ENCODE peak calls at places on chromosome X, in ten cellular contexts. F, U, L, V, D, Q, R, W, K and G are unnamed samples.

GRCh38 chrX:151726751-151727150 is 7.8 kb upstream of the CNGA2 start:
- DNase-seq in F (no peak), U (no peak), L (no peak), V (no peak), D (no peak), Q (no peak), R (no peak), W (no peak), K (no peak), G (no peak)

GRCh38 chrX:53284684-53285447 is 3.5 kb upstream of the IQSEC2 start:
- DNase-seq in F (no peak), U (peak; percentile 59), L (no peak), V (peak; percentile 31), D (peak; percentile 1), Q (no peak), R (peak; percentile 90), W (peak; percentile 73), K (peak; percentile 89), G (peak; percentile 64)

GRCh38 chrX:21375795-21376069 is 1.5 kb downstream of the CNKSR2 start:
- DNase-seq in F (no peak), U (peak; percentile 15), L (no peak), V (no peak), D (no peak), Q (no peak), R (peak; percentile 48), W (no peak), K (peak; percentile 56), G (no peak)

GRCh38 chrX:41082783-41083182 is 2.5 kb upstream of the USP9X start:
- DNase-seq in F (no peak), U (no peak), L (no peak), V (no peak), D (no peak), Q (no peak), R (no peak), W (no peak), K (no peak), G (no peak)

GRCh38 chrX:45142185-45142584 is 58.5 kb downstream of the DIPK2B start:
- DNase-seq in F (no peak), U (no peak), L (peak; percentile 16), V (no peak), D (no peak), Q (no peak), R (no peak), W (no peak), K (no peak), G (no peak)

GRCh38 chrX:152072236-152072635 is 66.1 kb downstream of the MAGEA10 start:
- DNase-seq in F (peak; percentile 82), U (no peak), L (peak; percentile 44), V (no peak), D (no peak), Q (no peak), R (no peak), W (peak; percentile 51), K (no peak), G (no peak)

GRCh38 chrX:151323054-151323453 is 74.0 kb upstream of the VMA21 start:
- DNase-seq in F (no peak), U (no peak), L (no peak), V (no peak), D (no peak), Q (no peak), R (no peak), W (no peak), K (no peak), G (no peak)

GRCh38 chrX:55099162-55099561 is 10.3 kb downstream of the PAGE2 start:
- DNase-seq in F (no peak), U (no peak), L (no peak), V (no peak), D (no peak), Q (no peak), R (no peak), W (no peak), K (no peak), G (no peak)

GRCh38 chrX:113260474-113260873 is 419.8 kb upstream of the AMOT start:
- DNase-seq in F (peak; percentile 5), U (no peak), L (no peak), V (no peak), D (no peak), Q (no peak), R (peak; percentile 64), W (no peak), K (peak; percentile 23), G (no peak)

GRCh38 chrX:120463241-120463640 is 5.9 kb downstream of the LAMP2 start:
- DNase-seq in F (peak; percentile 83), U (no peak), L (no peak), V (no peak), D (no peak), Q (no peak), R (no peak), W (peak; percentile 12), K (no peak), G (no peak)

GRCh38 chrX:129831486-129831885 is 12.2 kb downstream of the ZDHHC9 start:
- DNase-seq in F (no peak), U (no peak), L (no peak), V (no peak), D (peak; percentile 1), Q (no peak), R (no peak), W (no peak), K (no peak), G (no peak)

GRCh38 chrX:107700802-107701201 is 72.5 kb downstream of the PRPS1 start:
- DNase-seq in F (no peak), U (no peak), L (no peak), V (no peak), D (no peak), Q (no peak), R (no peak), W (no peak), K (no peak), G (no peak)

GRCh38 chrX:153931748-153932147 is 3.1 kb downstream of the NAA10 start:
- DNase-seq in F (no peak), U (no peak), L (no peak), V (no peak), D (no peak), Q (no peak), R (no peak), W (no peak), K (no peak), G (no peak)

GRCh38 chrX:147927220-147927619 is 15.5 kb downstream of the FMR1 start:
- DNase-seq in F (no peak), U (no peak), L (no peak), V (no peak), D (no peak), Q (no peak), R (no peak), W (no peak), K (no peak), G (no peak)

GRCh38 chrX:115940888-115941332 is 229.6 kb upstream of the AGTR2 start:
- DNase-seq in F (peak; percentile 19), U (peak; percentile 91), L (peak; percentile 46), V (no peak), D (no peak), Q (no peak), R (peak; percentile 83), W (peak; percentile 81), K (peak; percentile 79), G (peak; percentile 91)

GRCh38 chrX:104307341-104307740 is 52.6 kb upstream of the ESX1 start:
- DNase-seq in F (peak; percentile 36), U (no peak), L (no peak), V (no peak), D (no peak), Q (no peak), R (no peak), W (peak; percentile 27), K (no peak), G (no peak)

GRCh38 chrX:71958281-71958675 is 47.6 kb downstream of the NHSL2 start:
- DNase-seq in F (no peak), U (no peak), L (no peak), V (no peak), D (no peak), Q (no peak), R (no peak), W (no peak), K (no peak), G (no peak)

GRCh38 chrX:81259008-81259713 is 57.3 kb downstream of the SH3BGRL start:
- DNase-seq in F (peak; percentile 52), U (no peak), L (no peak), V (no peak), D (no peak), Q (no peak), R (no peak), W (no peak), K (no peak), G (no peak)

GRCh38 chrX:120727503-120727902 is 97.6 kb upstream of the C1GALT1C1 start:
- DNase-seq in F (no peak), U (no peak), L (no peak), V (no peak), D (no peak), Q (no peak), R (no peak), W (no peak), K (no peak), G (no peak)

GRCh38 chrX:17597836-17598434 is 139.4 kb upstream of the SCML1 start:
- DNase-seq in F (peak; percentile 11), U (peak; percentile 78), L (no peak), V (no peak), D (no peak), Q (peak; percentile 51), R (no peak), W (no peak), K (no peak), G (no peak)

GRCh38 chrX:421646-422325 is 35.1 kb upstream of the PPP2R3B start:
- DNase-seq in F (no peak), U (no peak), L (no peak), V (no peak), D (no peak), Q (no peak), R (no peak), W (no peak), K (no peak), G (no peak)

GRCh38 chrX:119942831-119943184 is 743 bp downstream of the NKAP start:
- DNase-seq in F (peak; percentile 10), U (no peak), L (no peak), V (no peak), D (no peak), Q (no peak), R (no peak), W (peak; percentile 9), K (no peak), G (no peak)

GRCh38 chrX:30893206-30893605 is 4.2 kb upstream of the TAB3 start:
- DNase-seq in F (peak; percentile 24), U (no peak), L (no peak), V (no peak), D (no peak), Q (no peak), R (no peak), W (peak; percentile 87), K (no peak), G (no peak)

GRCh38 chrX:124388562-124388961 is 42.2 kb downstream of the SH2D1A start:
- DNase-seq in F (peak; percentile 61), U (peak; percentile 20), L (peak; percentile 19), V (no peak), D (peak; percentile 0), Q (peak; percentile 38), R (peak; percentile 75), W (peak; percentile 64), K (peak; percentile 57), G (peak; percentile 49)

GRCh38 chrX:39688576-39689373 is 409.0 kb downstream of the BCOR start:
- DNase-seq in F (peak; percentile 22), U (peak; percentile 78), L (no peak), V (no peak), D (peak; percentile 10), Q (peak; percentile 46), R (peak; percentile 92), W (peak; percentile 50), K (peak; percentile 93), G (peak; percentile 59)